ENCODE peak calls at places on chromosome 19, in five cellular contexts. One of them, this sample, is unnamed.

GRCh38 chr19:48480476-48481190 is 11.5 kb downstream of the CYTH2 start:
- DNase-seq in esophagus muscularis mucosa: no peak
- DNase-seq in colonic mucosa: peak
- DNase-seq in A549: no peak
- DNase-seq in AG04450: no peak
- DNase-seq in this sample: no peak

GRCh38 chr19:46606019-46606418 is 4.9 kb downstream of the CALM3 start:
- DNase-seq in esophagus muscularis mucosa: no peak
- DNase-seq in colonic mucosa: no peak
- DNase-seq in A549: no peak
- DNase-seq in AG04450: no peak
- DNase-seq in this sample: no peak

GRCh38 chr19:8965887-8966286 is 44.3 kb downstream of the MUC16 start:
- DNase-seq in esophagus muscularis mucosa: no peak
- DNase-seq in colonic mucosa: no peak
- DNase-seq in A549: no peak
- DNase-seq in AG04450: no peak
- DNase-seq in this sample: no peak

GRCh38 chr19:18832331-18833140 is 777 bp downstream of the UPF1 start:
- DNase-seq in esophagus muscularis mucosa: no peak
- DNase-seq in colonic mucosa: peak
- DNase-seq in A549: peak
- DNase-seq in AG04450: no peak
- DNase-seq in this sample: no peak

GRCh38 chr19:32748497-32748896 is 28.9 kb downstream of the TDRD12 start:
- DNase-seq in esophagus muscularis mucosa: no peak
- DNase-seq in colonic mucosa: no peak
- DNase-seq in A549: peak
- DNase-seq in AG04450: no peak
- DNase-seq in this sample: no peak

GRCh38 chr19:57452307-57452706 is 4.6 kb downstream of the VN1R1 start:
- DNase-seq in esophagus muscularis mucosa: no peak
- DNase-seq in colonic mucosa: no peak
- DNase-seq in A549: no peak
- DNase-seq in AG04450: no peak
- DNase-seq in this sample: no peak

GRCh38 chr19:13006431-13007281 is 11.4 kb downstream of the NFIX start:
- DNase-seq in esophagus muscularis mucosa: no peak
- DNase-seq in colonic mucosa: no peak
- DNase-seq in A549: no peak
- DNase-seq in AG04450: no peak
- DNase-seq in this sample: no peak

GRCh38 chr19:33514885-33515485 is 6.6 kb downstream of the PEPD start:
- DNase-seq in esophagus muscularis mucosa: no peak
- DNase-seq in colonic mucosa: peak
- DNase-seq in A549: no peak
- DNase-seq in AG04450: no peak
- DNase-seq in this sample: no peak

GRCh38 chr19:43533546-43534304 is 737 bp downstream of the ZNF575 start:
- DNase-seq in esophagus muscularis mucosa: peak
- DNase-seq in colonic mucosa: peak
- DNase-seq in A549: peak
- DNase-seq in AG04450: peak
- DNase-seq in this sample: peak

GRCh38 chr19:18417250-18418033 is 1.8 kb upstream of the SSBP4 start:
- DNase-seq in esophagus muscularis mucosa: no peak
- DNase-seq in colonic mucosa: peak
- DNase-seq in A549: no peak
- DNase-seq in AG04450: no peak
- DNase-seq in this sample: peak

GRCh38 chr19:18282021-18282787 is 782 bp upstream of the JUND start:
- DNase-seq in esophagus muscularis mucosa: peak
- DNase-seq in colonic mucosa: peak
- DNase-seq in A549: no peak
- DNase-seq in AG04450: peak
- DNase-seq in this sample: no peak

GRCh38 chr19:29854033-29854432 is 42.2 kb downstream of the CCNE1 start:
- DNase-seq in esophagus muscularis mucosa: no peak
- DNase-seq in colonic mucosa: no peak
- DNase-seq in A549: no peak
- DNase-seq in AG04450: no peak
- DNase-seq in this sample: no peak

GRCh38 chr19:3580156-3580955 is 4.9 kb upstream of the GIPC3 start:
- DNase-seq in esophagus muscularis mucosa: no peak
- DNase-seq in colonic mucosa: no peak
- DNase-seq in A549: no peak
- DNase-seq in AG04450: peak
- DNase-seq in this sample: no peak

GRCh38 chr19:19662344-19662743 is 1.1 kb downstream of the ATP13A1 start:
- DNase-seq in esophagus muscularis mucosa: no peak
- DNase-seq in colonic mucosa: no peak
- DNase-seq in A549: no peak
- DNase-seq in AG04450: no peak
- DNase-seq in this sample: no peak

GRCh38 chr19:31255863-31256600 is 93.2 kb downstream of the TSHZ3 start:
- DNase-seq in esophagus muscularis mucosa: peak
- DNase-seq in colonic mucosa: no peak
- DNase-seq in A549: no peak
- DNase-seq in AG04450: no peak
- DNase-seq in this sample: no peak

GRCh38 chr19:2807379-2808128 is 12.1 kb upstream of the ZNF554 start:
- DNase-seq in esophagus muscularis mucosa: no peak
- DNase-seq in colonic mucosa: no peak
- DNase-seq in A549: no peak
- DNase-seq in AG04450: no peak
- DNase-seq in this sample: no peak

GRCh38 chr19:13031917-13032623 is 36.8 kb downstream of the NFIX start:
- DNase-seq in esophagus muscularis mucosa: no peak
- DNase-seq in colonic mucosa: no peak
- DNase-seq in A549: no peak
- DNase-seq in AG04450: no peak
- DNase-seq in this sample: peak

GRCh38 chr19:17772172-17772571 is 20.9 kb downstream of the FCHO1 start:
- DNase-seq in esophagus muscularis mucosa: no peak
- DNase-seq in colonic mucosa: no peak
- DNase-seq in A549: no peak
- DNase-seq in AG04450: no peak
- DNase-seq in this sample: no peak

GRCh38 chr19:16527334-16527935 is 14.8 kb downstream of the CHERP start:
- DNase-seq in esophagus muscularis mucosa: no peak
- DNase-seq in colonic mucosa: no peak
- DNase-seq in A549: no peak
- DNase-seq in AG04450: no peak
- DNase-seq in this sample: no peak

GRCh38 chr19:5080809-5081208 is 111.9 kb downstream of the KDM4B start:
- DNase-seq in esophagus muscularis mucosa: no peak
- DNase-seq in colonic mucosa: no peak
- DNase-seq in A549: no peak
- DNase-seq in AG04450: no peak
- DNase-seq in this sample: no peak

GRCh38 chr19:17947815-17948473 is 15.1 kb downstream of the CCDC124 start:
- DNase-seq in esophagus muscularis mucosa: peak
- DNase-seq in colonic mucosa: peak
- DNase-seq in A549: peak
- DNase-seq in AG04450: peak
- DNase-seq in this sample: peak

GRCh38 chr19:46270521-46271256 is 26.2 kb upstream of the HIF3A start:
- DNase-seq in esophagus muscularis mucosa: no peak
- DNase-seq in colonic mucosa: no peak
- DNase-seq in A549: no peak
- DNase-seq in AG04450: no peak
- DNase-seq in this sample: no peak

GRCh38 chr19:30255783-30256509 is 116.2 kb upstream of the ZNF536 start:
- DNase-seq in esophagus muscularis mucosa: no peak
- DNase-seq in colonic mucosa: no peak
- DNase-seq in A549: no peak
- DNase-seq in AG04450: no peak
- DNase-seq in this sample: no peak

GRCh38 chr19:6744381-6745288 is 5.2 kb downstream of the TRIP10 start:
- DNase-seq in esophagus muscularis mucosa: peak
- DNase-seq in colonic mucosa: peak
- DNase-seq in A549: peak
- DNase-seq in AG04450: peak
- DNase-seq in this sample: peak

GRCh38 chr19:23991170-23991569 is 76.5 kb downstream of the ZNF726 start:
- DNase-seq in esophagus muscularis mucosa: no peak
- DNase-seq in colonic mucosa: no peak
- DNase-seq in A549: no peak
- DNase-seq in AG04450: no peak
- DNase-seq in this sample: no peak

GRCh38 chr19:47486900-47487299 is 2.9 kb upstream of the KPTN start:
- DNase-seq in esophagus muscularis mucosa: no peak
- DNase-seq in colonic mucosa: no peak
- DNase-seq in A549: no peak
- DNase-seq in AG04450: no peak
- DNase-seq in this sample: no peak

GRCh38 chr19:5292843-5293606 is 47.6 kb downstream of the PTPRS start:
- DNase-seq in esophagus muscularis mucosa: no peak
- DNase-seq in colonic mucosa: peak
- DNase-seq in A549: peak
- DNase-seq in AG04450: peak
- DNase-seq in this sample: peak

GRCh38 chr19:33644284-33644836 is 22.6 kb downstream of the CHST8 start:
- DNase-seq in esophagus muscularis mucosa: no peak
- DNase-seq in colonic mucosa: no peak
- DNase-seq in A549: no peak
- DNase-seq in AG04450: no peak
- DNase-seq in this sample: no peak

GRCh38 chr19:17968376-17968775 is 1.5 kb downstream of the KCNN1 start:
- DNase-seq in esophagus muscularis mucosa: no peak
- DNase-seq in colonic mucosa: no peak
- DNase-seq in A549: no peak
- DNase-seq in AG04450: no peak
- DNase-seq in this sample: no peak

DNA sequence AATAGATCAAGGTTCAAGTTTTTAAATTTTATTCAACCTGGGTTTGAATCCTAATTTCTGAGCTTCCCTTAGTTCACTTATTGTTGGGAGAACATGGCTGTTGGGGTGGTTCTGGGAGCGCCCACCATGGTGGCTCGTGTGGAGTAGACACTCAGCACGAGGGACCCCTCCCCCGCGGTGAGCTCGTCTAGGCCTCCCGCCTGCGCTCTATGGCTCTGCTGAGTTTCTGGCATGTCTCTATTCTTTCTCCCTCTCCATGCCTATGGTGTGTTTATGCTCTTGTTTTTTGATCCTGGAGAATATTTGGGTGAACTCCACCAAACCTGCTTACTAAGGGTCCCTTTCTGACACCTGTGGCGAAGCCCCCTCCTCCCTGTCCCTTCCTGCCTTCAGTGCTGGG is 1.6 kb upstream of the EPN1 start:
- DNase-seq in esophagus muscularis mucosa: no peak
- DNase-seq in colonic mucosa: no peak
- DNase-seq in A549: no peak
- DNase-seq in AG04450: no peak
- DNase-seq in this sample: no peak
- H3K27ac ChIP-seq in esophagus muscularis mucosa: peak
- H3K27ac ChIP-seq in colonic mucosa: no peak
- H3K27ac ChIP-seq in A549: no peak
- H3K27ac ChIP-seq in AG04450: no peak
- H3K27ac ChIP-seq in this sample: no peak

GRCh38 chr19:49588370-49589122 is 2.4 kb upstream of the PRR12 start:
- DNase-seq in esophagus muscularis mucosa: no peak
- DNase-seq in colonic mucosa: peak
- DNase-seq in A549: no peak
- DNase-seq in AG04450: no peak
- DNase-seq in this sample: no peak
- H3K27ac ChIP-seq in esophagus muscularis mucosa: no peak
- H3K27ac ChIP-seq in colonic mucosa: no peak
- H3K27ac ChIP-seq in A549: no peak
- H3K27ac ChIP-seq in AG04450: no peak
- H3K27ac ChIP-seq in this sample: no peak

DNA sequence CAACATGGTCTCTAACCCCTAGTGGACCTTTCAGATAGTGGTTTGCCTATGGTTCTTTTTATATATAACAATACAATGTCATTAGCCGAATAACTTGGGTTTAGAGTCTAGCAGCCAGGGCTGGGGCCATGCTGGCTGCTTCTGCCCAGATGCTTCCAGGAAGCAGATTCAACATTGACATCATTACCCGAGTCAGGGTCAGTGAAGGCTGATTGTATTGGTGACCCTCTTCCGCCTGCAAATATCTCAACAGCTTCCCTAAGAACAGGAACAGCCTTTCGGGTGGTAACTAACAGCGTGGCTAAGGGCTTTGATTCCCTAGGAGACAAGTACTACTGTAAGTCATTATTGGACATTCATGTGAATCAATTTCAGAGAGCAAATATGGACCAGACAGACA is 476.4 kb downstream of the UQCRFS1 start:
- DNase-seq in esophagus muscularis mucosa: no peak
- DNase-seq in colonic mucosa: no peak
- DNase-seq in A549: no peak
- DNase-seq in AG04450: no peak
- DNase-seq in this sample: no peak
- H3K27ac ChIP-seq in esophagus muscularis mucosa: no peak
- H3K27ac ChIP-seq in colonic mucosa: no peak
- H3K27ac ChIP-seq in A549: no peak
- H3K27ac ChIP-seq in AG04450: no peak
- H3K27ac ChIP-seq in this sample: no peak

GRCh38 chr19:1154731-1155351 is 19.2 kb downstream of the SBNO2 start:
- DNase-seq in esophagus muscularis mucosa: no peak
- DNase-seq in colonic mucosa: peak
- DNase-seq in A549: peak
- DNase-seq in AG04450: peak
- DNase-seq in this sample: peak
- H3K27ac ChIP-seq in esophagus muscularis mucosa: peak
- H3K27ac ChIP-seq in colonic mucosa: peak
- H3K27ac ChIP-seq in A549: peak
- H3K27ac ChIP-seq in AG04450: peak
- H3K27ac ChIP-seq in this sample: peak

DNA sequence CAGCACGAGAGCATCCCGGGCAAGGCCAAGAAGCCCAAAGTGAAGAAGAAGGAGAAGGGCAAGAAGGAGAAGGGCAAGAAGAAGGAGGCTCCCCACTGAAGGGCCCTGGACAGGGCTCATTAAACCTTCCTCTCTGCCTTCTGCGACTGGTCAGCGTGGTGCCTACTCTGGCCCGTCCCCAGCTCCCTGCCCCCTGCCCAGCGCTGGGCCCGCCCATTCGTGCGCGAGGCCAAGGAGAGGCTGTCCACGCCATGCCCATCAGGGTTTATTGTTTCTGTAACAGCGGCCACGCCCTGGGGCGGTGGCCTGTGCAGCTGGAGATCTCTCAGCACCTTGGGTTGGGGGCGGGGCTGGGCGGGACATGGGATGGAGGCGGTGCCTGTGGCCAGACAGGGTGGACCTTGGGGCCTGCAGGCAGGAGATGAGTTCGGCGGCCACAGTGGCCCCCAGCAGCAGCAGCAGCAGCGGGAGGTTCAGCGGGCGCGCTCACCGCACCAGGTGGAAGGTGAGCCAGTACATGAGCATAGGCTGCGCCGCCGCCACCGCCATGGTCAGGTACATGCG is 897 bp downstream of the C19orf33 start:
- DNase-seq in esophagus muscularis mucosa: no peak
- DNase-seq in colonic mucosa: peak
- DNase-seq in A549: peak
- DNase-seq in AG04450: no peak
- DNase-seq in this sample: no peak
- H3K27ac ChIP-seq in esophagus muscularis mucosa: no peak
- H3K27ac ChIP-seq in colonic mucosa: peak
- H3K27ac ChIP-seq in A549: peak
- H3K27ac ChIP-seq in AG04450: no peak
- H3K27ac ChIP-seq in this sample: no peak

This sample was measured in substantia nigra.